ENCODE peak calls at places on chromosomes 1 and 21, in ten cellular contexts. G is right cardiac atrium; X is osteoblast; J is pancreas; Q is mucosa of descending colon; Y is lung; O is BE2C; M is endodermal cell; N is colonic mucosa; T is CD8-positive, alpha-beta T cell. H is an unnamed sample.
A peak's percentile ranks its signal among the peaks of the same experiment; 100 is the strongest.

GRCh38 chr21:35441868-35442582 is 392.9 kb upstream of the RUNX1 start:
- DNase-seq in G (no peak), X (no peak), J (no peak), Q (no peak), Y (no peak), O (no peak), M (no peak), N (no peak), T (no peak), H (no peak)

GRCh38 chr1:77683142-77683835 is 831 bp upstream of the ZZZ3 start:
- DNase-seq in G (peak; percentile 95), X (peak; percentile 97), J (peak; percentile 94), Q (peak; percentile 90), Y (peak; percentile 92), O (peak; percentile 91), M (peak; percentile 97), N (peak; percentile 91), T (peak; percentile 95), H (peak; percentile 94)

GRCh38 chr1:245277276-245277675 is 122.5 kb downstream of the KIF26B start:
- DNase-seq in G (no peak), X (no peak), J (no peak), Q (peak; percentile 43), Y (no peak), O (peak; percentile 38), M (peak; percentile 83), N (no peak), T (no peak), H (no peak)

GRCh38 chr1:214463596-214463995 is 87.8 kb downstream of the PTPN14 start:
- DNase-seq in G (no peak), X (no peak), J (no peak), Q (no peak), Y (no peak), O (no peak), M (no peak), N (no peak), T (no peak), H (no peak)

GRCh38 chr21:20527691-20528090 is 470.5 kb upstream of the NCAM2 start:
- DNase-seq in G (no peak), X (no peak), J (no peak), Q (no peak), Y (no peak), O (peak; percentile 76), M (no peak), N (no peak), T (no peak), H (no peak)

GRCh38 chr1:53380296-53380695 is 52.4 kb upstream of the LRP8 start:
- DNase-seq in G (no peak), X (no peak), J (no peak), Q (no peak), Y (no peak), O (no peak), M (peak; percentile 37), N (no peak), T (no peak), H (no peak)

GRCh38 chr1:42173961-42174715 is 9.6 kb upstream of the GUCA2A start:
- DNase-seq in G (no peak), X (peak; percentile 66), J (no peak), Q (no peak), Y (no peak), O (no peak), M (no peak), N (no peak), T (no peak), H (no peak)

GRCh38 chr1:27513521-27513920 is 23.6 kb upstream of the WASF2 start:
- DNase-seq in G (peak; percentile 73), X (peak; percentile 70), J (no peak), Q (no peak), Y (no peak), O (no peak), M (peak; percentile 59), N (no peak), T (no peak), H (no peak)

GRCh38 chr21:33640697-33641338 is 723 bp downstream of the CRYZL1 start:
- DNase-seq in G (no peak), X (peak; percentile 53), J (no peak), Q (peak; percentile 46), Y (no peak), O (peak; percentile 19), M (peak; percentile 53), N (peak; percentile 31), T (no peak), H (no peak)

GRCh38 chr1:2575801-2576663 is 10.5 kb upstream of the PRXL2B start:
- DNase-seq in G (peak; percentile 15), X (peak; percentile 50), J (peak; percentile 43), Q (peak; percentile 96), Y (no peak), O (no peak), M (no peak), N (peak; percentile 97), T (peak; percentile 9), H (peak; percentile 66)

GRCh38 chr1:234509457-234510328 is 30.7 kb upstream of the TARBP1 start:
- DNase-seq in G (peak; percentile 33), X (no peak), J (peak; percentile 39), Q (no peak), Y (no peak), O (peak; percentile 18), M (peak; percentile 64), N (no peak), T (no peak), H (no peak)

GRCh38 chr1:184825571-184825970 is 70.9 kb upstream of the EDEM3 start:
- DNase-seq in G (no peak), X (no peak), J (no peak), Q (no peak), Y (no peak), O (no peak), M (no peak), N (no peak), T (no peak), H (no peak)

GRCh38 chr1:202624088-202624780 is 86.0 kb downstream of the SYT2 start:
- DNase-seq in G (no peak), X (peak; percentile 46), J (no peak), Q (no peak), Y (no peak), O (no peak), M (no peak), N (no peak), T (no peak), H (no peak)

GRCh38 chr1:2128189-2128901 is 66.2 kb downstream of the FAAP20 start:
- DNase-seq in G (peak; percentile 10), X (peak; percentile 63), J (no peak), Q (no peak), Y (peak; percentile 89), O (no peak), M (no peak), N (no peak), T (no peak), H (peak; percentile 16)

GRCh38 chr1:183724350-183725042 is 71.4 kb upstream of the APOBEC4 start:
- DNase-seq in G (no peak), X (no peak), J (no peak), Q (no peak), Y (no peak), O (no peak), M (no peak), N (no peak), T (no peak), H (peak; percentile 30)

GRCh38 chr1:11648039-11648438 is 6.2 kb downstream of the FBXO2 start:
- DNase-seq in G (peak; percentile 77), X (peak; percentile 81), J (no peak), Q (no peak), Y (no peak), O (no peak), M (no peak), N (no peak), T (no peak), H (no peak)
- H3K4me1 ChIP-seq in G (peaks cover 2% of the 10 kb centered on the region), X (no peaks in the 10 kb centered on the region), J (peaks cover 27% of the 10 kb centered on the region), Q (peaks cover 14% of the 10 kb centered on the region), Y (no peaks in the 10 kb centered on the region), O (no peaks in the 10 kb centered on the region), M (no peaks in the 10 kb centered on the region), N (peaks cover 9% of the 10 kb centered on the region), T (peaks cover 24% of the 10 kb centered on the region), H (peaks cover 31% of the 10 kb centered on the region)

DNA sequence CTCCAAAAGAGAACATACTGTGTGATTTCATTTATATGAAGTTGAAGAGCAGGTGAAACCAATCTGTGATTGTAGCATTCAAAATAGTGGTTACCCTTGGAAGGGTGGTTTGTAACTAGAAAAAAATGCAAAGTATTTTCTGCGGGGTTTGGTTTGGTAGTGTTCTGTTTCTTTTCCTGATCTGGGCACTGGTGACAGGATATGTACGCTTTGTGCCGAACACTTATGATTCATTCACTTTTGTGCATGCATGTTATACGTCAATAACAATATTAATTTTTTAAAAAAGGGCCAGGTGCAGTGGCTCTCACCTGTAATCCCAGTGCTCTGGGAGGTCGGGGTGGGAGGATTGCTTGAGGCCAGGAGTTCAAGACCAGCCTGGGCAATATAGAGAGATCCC is 63.8 kb downstream of the CD34 start:
- DNase-seq in G (no peak), X (no peak), J (no peak), Q (no peak), Y (no peak), O (no peak), M (no peak), N (no peak), T (no peak), H (no peak)
- H3K4me1 ChIP-seq in G (peaks cover 31% of the 10 kb centered on the region), X (peaks cover 15% of the 10 kb centered on the region), J (peaks cover 11% of the 10 kb centered on the region), Q (peaks cover 3% of the 10 kb centered on the region), Y (peaks cover 46% of the 10 kb centered on the region), O (no peaks in the 10 kb centered on the region), M (no peaks in the 10 kb centered on the region), N (no peaks in the 10 kb centered on the region), T (peaks cover 62% of the 10 kb centered on the region), H (peaks cover 86% of the 10 kb centered on the region)

GRCh38 chr1:172351347-172351746 is 69.1 kb upstream of the C1orf105 start:
- DNase-seq in G (no peak), X (no peak), J (no peak), Q (no peak), Y (no peak), O (no peak), M (no peak), N (no peak), T (no peak), H (no peak)

GRCh38 chr1:172350781-172351180 is 69.7 kb upstream of the C1orf105 start:
- DNase-seq in G (no peak), X (no peak), J (no peak), Q (no peak), Y (no peak), O (no peak), M (no peak), N (no peak), T (no peak), H (no peak)

GRCh38 chr1:172352435-172352834 is 68.0 kb upstream of the C1orf105 start:
- DNase-seq in G (no peak), X (no peak), J (no peak), Q (no peak), Y (no peak), O (no peak), M (no peak), N (no peak), T (no peak), H (no peak)

GRCh38 chr1:172354291-172354940 is 66.1 kb upstream of the C1orf105 start:
- DNase-seq in G (no peak), X (no peak), J (no peak), Q (no peak), Y (no peak), O (no peak), M (no peak), N (no peak), T (no peak), H (no peak)

GRCh38 chr1:172351761-172352161 is 68.7 kb upstream of the C1orf105 start:
- DNase-seq in G (no peak), X (no peak), J (no peak), Q (no peak), Y (no peak), O (no peak), M (no peak), N (no peak), T (no peak), H (no peak)
- H3K4me1 ChIP-seq in G (peaks cover 2% of the 10 kb centered on the region), X (peaks cover 30% of the 10 kb centered on the region), J (no peaks in the 10 kb centered on the region), Q (no peaks in the 10 kb centered on the region), Y (peaks cover 10% of the 10 kb centered on the region), O (no peaks in the 10 kb centered on the region), M (no peaks in the 10 kb centered on the region), N (peaks cover 5% of the 10 kb centered on the region), T (no peaks in the 10 kb centered on the region), H (peaks cover 23% of the 10 kb centered on the region)

GRCh38 chr1:86852289-86852688 is 61.6 kb downstream of the SELENOF start:
- DNase-seq in G (no peak), X (no peak), J (no peak), Q (no peak), Y (no peak), O (no peak), M (no peak), N (no peak), T (no peak), H (no peak)
- H3K4me1 ChIP-seq in G (no peaks in the 10 kb centered on the region), X (no peaks in the 10 kb centered on the region), J (peaks cover 3% of the 10 kb centered on the region), Q (no peaks in the 10 kb centered on the region), Y (no peaks in the 10 kb centered on the region), O (no peaks in the 10 kb centered on the region), M (no peaks in the 10 kb centered on the region), N (no peaks in the 10 kb centered on the region), T (no peaks in the 10 kb centered on the region), H (no peaks in the 10 kb centered on the region)